ENCODE peak calls at places on chromosomes 11 and 22, in four cellular contexts. A is A673, S is pancreas, D is tibial artery. O is an unnamed sample.

GRCh38 chr11:6437993-6438392 is 2.8 kb downstream of the HPX start:
- DNase-seq in A (no peak), S (no peak), D (no peak), O (no peak)

GRCh38 chr11:68009391-68010000 is 631 bp upstream of the ALDH3B1 start:
- DNase-seq in A (no peak), S (no peak), D (no peak), O (no peak)

GRCh38 chr11:45021692-45022130 is 71.0 kb upstream of the TP53I11 start:
- DNase-seq in A (peak; percentile 33), S (peak; percentile 51), D (peak; percentile 95), O (no peak)

GRCh38 chr22:46738961-46739870 is 1.2 kb upstream of the CERK start:
- DNase-seq in A (peak; percentile 49), S (peak; percentile 73), D (peak; percentile 77), O (peak; percentile 64)

GRCh38 chr11:65418681-65419459 is 3.7 kb upstream of the NEAT1 start:
- DNase-seq in A (peak; percentile 99), S (peak; percentile 95), D (peak; percentile 98), O (peak; percentile 56)

GRCh38 chr22:46857142-46857825 is 94.8 kb downstream of the TBC1D22A start:
- DNase-seq in A (no peak), S (no peak), D (no peak), O (no peak)

GRCh38 chr11:104609766-104610165 is 288.5 kb downstream of the CASP12 start:
- DNase-seq in A (peak; percentile 66), S (no peak), D (no peak), O (no peak)

GRCh38 chr22:44811141-44811540 is 58.8 kb downstream of the ARHGAP8 start:
- DNase-seq in A (no peak), S (no peak), D (peak; percentile 33), O (no peak)

GRCh38 chr11:1672613-1673400 is 24.2 kb upstream of the KRTAP5-6 start:
- DNase-seq in A (no peak), S (no peak), D (no peak), O (no peak)

GRCh38 chr11:30960387-30960992 is 374.3 kb upstream of the MPPED2 start:
- DNase-seq in A (peak; percentile 86), S (no peak), D (no peak), O (no peak)

GRCh38 chr11:30763951-30764350 is 177.8 kb upstream of the MPPED2 start:
- DNase-seq in A (no peak), S (no peak), D (no peak), O (no peak)

GRCh38 chr22:36873614-36874308 is 13.0 kb downstream of the NCF4 start:
- DNase-seq in A (peak; percentile 54), S (no peak), D (no peak), O (no peak)

GRCh38 chr22:42484506-42484905 is 35.1 kb downstream of the RRP7A start:
- DNase-seq in A (no peak), S (no peak), D (no peak), O (no peak)

GRCh38 chr11:84890706-84891105 is 736.4 kb downstream of the DLG2 start:
- DNase-seq in A (no peak), S (no peak), D (no peak), O (no peak)

GRCh38 chr11:17907046-17907445 is 105.8 kb downstream of the SERGEF start:
- DNase-seq in A (no peak), S (no peak), D (no peak), O (no peak)

GRCh38 chr11:46858920-46859531 is 12.9 kb upstream of the CKAP5 start:
- DNase-seq in A (no peak), S (no peak), D (no peak), O (no peak)

GRCh38 chr22:19055801-19056200 is 66.4 kb downstream of the DGCR2 start:
- DNase-seq in A (no peak), S (no peak), D (peak; percentile 56), O (no peak)

GRCh38 chr11:36376315-36376887 is 80.3 kb downstream of the PRR5L start:
- DNase-seq in A (peak; percentile 80), S (no peak), D (no peak), O (no peak)

GRCh38 chr22:20002098-20002497 is 14.5 kb downstream of the ARVCF start:
- DNase-seq in A (no peak), S (no peak), D (peak; percentile 24), O (no peak)

GRCh38 chr11:80990885-80991284 is 1550.1 kb upstream of the TENM4 start:
- DNase-seq in A (no peak), S (no peak), D (no peak), O (no peak)

GRCh38 chr11:75276696-75277095 is 36.1 kb downstream of the TPBGL start:
- DNase-seq in A (no peak), S (no peak), D (no peak), O (no peak)

GRCh38 chr11:19772480-19772879 is 59.8 kb downstream of the NAV2 start:
- DNase-seq in A (peak; percentile 38), S (no peak), D (no peak), O (no peak)

DNA sequence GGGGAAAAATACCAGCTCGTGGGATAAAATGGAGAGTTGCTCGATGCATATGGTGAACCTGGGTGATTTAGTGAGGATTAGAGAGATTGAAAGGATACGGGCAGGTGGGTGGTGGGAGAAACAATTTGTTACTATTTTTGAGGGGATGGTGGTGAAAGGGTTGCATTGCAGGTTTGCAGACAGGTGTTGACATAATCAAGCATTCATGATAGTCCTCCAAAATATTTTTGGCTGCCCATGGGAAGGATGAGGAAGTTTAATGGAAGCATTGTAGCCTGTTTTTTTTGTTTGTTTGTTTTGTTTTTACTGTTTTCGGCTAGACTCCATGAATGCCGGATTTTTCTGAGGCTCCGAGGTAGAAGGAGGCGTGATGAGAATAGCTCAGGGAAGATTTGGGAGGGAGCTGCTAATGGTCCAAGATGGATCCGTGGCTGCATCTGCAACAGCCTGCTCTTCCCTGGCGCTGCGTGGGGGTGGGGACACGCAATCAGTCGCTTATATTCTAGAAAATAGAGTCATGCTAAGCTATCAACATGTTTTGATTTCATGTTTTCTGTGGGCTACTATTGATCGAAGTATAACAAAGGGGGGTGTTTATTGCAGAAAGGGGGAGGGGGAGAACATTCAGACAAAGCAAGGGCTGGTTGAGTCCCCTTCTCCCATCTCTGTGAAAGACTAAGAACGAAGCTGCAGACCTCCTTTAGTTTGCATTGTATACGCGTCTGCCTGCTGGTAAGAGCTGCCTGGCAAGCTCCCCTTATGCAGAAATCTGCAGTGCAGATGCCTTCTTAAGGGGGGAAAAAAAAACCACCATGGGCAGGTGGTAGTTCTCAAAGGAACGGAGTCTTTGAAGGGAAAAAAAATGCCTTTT is 980 bp downstream of the RTN3 start:
- DNase-seq in A (peak; percentile 68), S (peak; percentile 38), D (no peak), O (no peak)
- TF ChIP-seq CTCF in A (no peak), S (no peak), D (peak; percentile 22), O (peak; percentile 43)

GRCh38 chr11:11586465-11586864 is 35.3 kb downstream of the GALNT18 start:
- DNase-seq in A (no peak), S (no peak), D (no peak), O (no peak)
- H3K27ac ChIP-seq in A (no peak overlapping the region), S (no peak overlapping the region), D (peak overlapping the region; percentile 77), O (no peak overlapping the region)

GRCh38 chr11:132551011-132551410 is 981.3 kb downstream of the OPCML start:
- DNase-seq in A (no peak), S (no peak), D (no peak), O (no peak)
- TF ChIP-seq CTCF in A (no peak), S (no peak), D (no peak), O (no peak)

DNA sequence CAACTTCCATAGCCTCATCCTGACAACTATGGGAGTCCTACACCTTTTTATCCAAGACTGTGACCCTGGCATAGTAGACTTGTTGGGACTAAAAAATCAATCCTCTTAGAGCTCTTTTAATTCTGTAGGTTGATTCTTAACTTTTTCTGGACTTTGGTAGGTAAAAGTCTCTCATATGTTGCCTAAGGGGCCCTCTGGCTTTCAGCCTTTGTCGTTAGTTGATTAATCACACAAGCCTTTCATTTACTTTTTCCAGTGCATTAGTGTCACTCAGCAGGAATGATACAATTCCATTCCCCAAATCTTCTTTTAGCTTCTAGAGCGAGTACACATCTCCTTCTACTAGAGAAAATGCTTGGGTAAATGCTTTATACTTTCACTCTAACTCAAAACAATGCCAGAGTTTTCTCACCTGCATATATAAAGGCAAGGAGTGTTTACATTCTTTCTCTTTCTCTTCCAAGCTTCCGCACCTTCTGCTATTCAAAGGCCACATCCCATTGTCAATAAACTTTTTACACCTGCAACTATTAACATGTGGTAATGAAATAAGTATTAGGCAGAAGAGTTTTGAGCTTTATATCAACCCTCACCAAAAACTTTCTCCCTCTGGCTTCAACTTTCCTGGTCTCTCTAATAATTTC is 516.6 kb downstream of the FAM181B start:
- DNase-seq in A (no peak), S (no peak), D (no peak), O (no peak)
- H3K27ac ChIP-seq in A (no peak overlapping the region), S (no peak overlapping the region), D (no peak overlapping the region), O (no peak overlapping the region)

DNA sequence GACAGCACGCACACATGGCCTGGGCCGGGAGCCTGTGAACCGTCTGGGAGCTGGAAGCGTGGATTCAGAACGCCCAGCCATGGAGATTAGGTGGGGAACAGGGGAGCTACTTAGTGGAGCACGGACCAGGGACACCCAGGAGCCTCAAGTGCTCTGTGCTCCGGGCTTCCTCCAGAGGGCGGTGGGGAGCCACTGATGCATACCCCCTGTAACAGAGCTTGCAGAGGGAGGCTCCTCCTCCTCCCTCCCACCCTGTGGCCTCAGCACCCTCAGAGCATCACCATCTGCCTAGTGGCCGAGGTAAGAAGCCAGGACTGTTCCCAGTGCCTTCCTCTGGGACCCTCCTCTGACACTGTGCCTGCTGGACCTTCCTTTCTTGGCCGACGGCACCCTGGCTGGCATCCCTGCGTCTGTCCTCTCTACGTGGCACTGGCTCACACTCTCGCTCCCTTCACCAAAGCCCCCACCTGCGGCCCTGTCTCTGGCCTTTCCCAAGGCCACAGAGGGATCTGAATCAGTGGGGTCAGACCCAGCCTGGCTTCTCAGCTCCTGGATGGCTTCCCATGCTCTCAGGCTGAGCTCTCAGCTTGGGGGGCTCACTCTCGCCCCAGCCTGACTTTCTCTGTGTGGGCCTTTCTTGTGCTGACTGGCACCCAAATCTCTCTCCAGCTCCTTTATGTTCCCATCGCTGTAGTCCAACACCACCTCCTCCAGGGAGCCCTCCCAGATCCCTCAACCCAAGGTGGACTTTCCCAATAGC is 780.9 kb downstream of the BRD1 start:
- DNase-seq in A (peak; percentile 87), S (peak; percentile 57), D (peak; percentile 61), O (no peak)
- TF ChIP-seq CTCF in A (peak; percentile 88), S (peak; percentile 48), D (no peak), O (no peak)

O was measured in CD4-positive, alpha-beta T cell.